ENCODE peak calls at places on chromosomes 16 and 17, in four cellular contexts. X is hepatic stellate cell, B is NCI-H774, F is H9. V is an unnamed sample.
A peak's percentile ranks its signal among the peaks of the same experiment; 100 is the strongest.

GRCh38 chr17:77531641-77532040 is 390.9 kb downstream of the SEC14L1 start:
- DNase-seq in X (no peak), B (no peak), F (no peak), V (no peak)

GRCh38 chr16:77469639-77470038 is 34.8 kb upstream of the ADAMTS18 start:
- DNase-seq in F (no peak), B (no peak), X (no peak), V (no peak)

GRCh38 chr17:81537856-81538555 is 9.8 kb downstream of the FSCN2 start:
- DNase-seq in X (no peak), F (no peak), B (peak; percentile 98), V (no peak)

GRCh38 chr16:70703041-70703834 is 17.4 kb upstream of the MTSS2 start:
- DNase-seq in X (peak; percentile 95), F (peak; percentile 68), B (no peak), V (peak; percentile 87)

GRCh38 chr16:55552621-55553020 is 13.9 kb upstream of the CAPNS2 start:
- DNase-seq in F (no peak), X (no peak), B (no peak), V (peak; percentile 56)

GRCh38 chr16:23803591-23804123 is 32.1 kb upstream of the PRKCB start:
- DNase-seq in B (no peak), F (peak; percentile 82), X (peak; percentile 11), V (peak; percentile 57)

GRCh38 chr17:31830971-31831755 is 27.9 kb downstream of the COPRS start:
- DNase-seq in F (no peak), X (peak; percentile 50), B (no peak), V (no peak)

GRCh38 chr17:40978752-40979151 is 5.4 kb downstream of the KRT40 start:
- DNase-seq in B (no peak), X (no peak), F (no peak), V (no peak)

GRCh38 chr17:77490361-77491183 is 349.8 kb downstream of the SEC14L1 start:
- DNase-seq in B (no peak), X (no peak), F (no peak), V (no peak)